ENCODE peak calls at places on chromosomes 16 and 17, in ten cellular contexts. T is fibroblast of lung, R is MM.1S, I is IMR-90, M is hepatocyte, L is neuronal stem cell, A is endothelial cell of umbilical vein, V is PC-9, D is neural progenitor cell, N is GM23338. S is an unnamed sample.

GRCh38 chr17:78925662-78926555 is 722 bp upstream of the TIMP2 start:
- DNase-seq in A (peak; percentile 85), T (peak; percentile 86), R (no peak), N (peak; percentile 61), I (peak; percentile 87), M (peak; percentile 71), L (no peak), D (peak; percentile 45), V (no peak), S (no peak)

GRCh38 chr16:85586360-85587145 is 26.6 kb upstream of the GSE1 start:
- DNase-seq in R (no peak), V (no peak), T (peak; percentile 39), L (no peak), D (no peak), N (no peak), A (no peak), I (peak; percentile 70), M (no peak), S (no peak)

GRCh38 chr16:69890114-69890890 is 60.8 kb upstream of the CLEC18A start:
- DNase-seq in R (no peak), A (peak; percentile 82), V (no peak), N (peak; percentile 77), T (peak; percentile 58), I (peak; percentile 42), D (peak; percentile 64), M (peak; percentile 75), L (peak; percentile 57), S (no peak)

GRCh38 chr16:2966803-2967184 is 2.4 kb upstream of the PAQR4 start:
- DNase-seq in L (no peak), T (no peak), N (peak; percentile 70), R (no peak), D (peak; percentile 29), A (no peak), M (no peak), V (no peak), I (no peak), S (no peak)

GRCh38 chr17:80365983-80366382 is 49.0 kb upstream of the ENDOV start:
- DNase-seq in I (no peak), L (no peak), A (no peak), M (no peak), V (no peak), D (no peak), R (no peak), N (no peak), T (no peak), S (no peak)

GRCh38 chr16:71995038-71995437 is 5.2 kb downstream of the PKD1L3 start:
- DNase-seq in A (no peak), D (peak; percentile 25), L (no peak), R (no peak), V (no peak), M (no peak), N (peak; percentile 15), T (no peak), I (no peak), S (no peak)

GRCh38 chr17:53721101-53721500 is 101.6 kb upstream of the KIF2B start:
- DNase-seq in D (no peak), A (no peak), T (peak; percentile 49), M (no peak), N (no peak), L (no peak), V (no peak), I (peak; percentile 16), R (no peak), S (no peak)

GRCh38 chr17:11880714-11881113 is 116.6 kb downstream of the ZNF18 start:
- DNase-seq in N (no peak), V (no peak), A (no peak), L (no peak), T (no peak), D (peak; percentile 48), R (peak; percentile 22), M (peak; percentile 76), I (no peak), S (peak; percentile 71)

GRCh38 chr16:9546438-9546786 is 455.0 kb downstream of the HAPSTR1 start:
- DNase-seq in N (no peak), L (no peak), V (no peak), R (no peak), T (no peak), I (no peak), D (no peak), A (no peak), M (no peak), S (no peak)

GRCh38 chr17:29645516-29646051 is 22.9 kb upstream of the CORO6 start:
- DNase-seq in I (peak; percentile 82), L (no peak), N (no peak), M (peak; percentile 33), D (no peak), V (no peak), T (peak; percentile 90), A (peak; percentile 46), R (no peak), S (no peak)

GRCh38 chr16:82703156-82703555 is 76.4 kb downstream of the CDH13 start:
- DNase-seq in L (no peak), R (no peak), M (no peak), D (no peak), N (no peak), V (no peak), A (no peak), T (no peak), I (no peak), S (no peak)

GRCh38 chr16:22188267-22188594 is 17.8 kb upstream of the EEF2K start:
- DNase-seq in A (no peak), N (no peak), I (no peak), D (no peak), T (no peak), L (no peak), R (no peak), M (no peak), V (no peak), S (no peak)

GRCh38 chr16:22190169-22191088 is 15.6 kb upstream of the EEF2K start:
- DNase-seq in V (peak; percentile 100), I (peak; percentile 100), A (peak; percentile 100), T (peak; percentile 98), L (peak; percentile 100), N (peak; percentile 99), D (peak; percentile 99), R (peak; percentile 99), M (peak; percentile 100), S (peak; percentile 99)

GRCh38 chr16:22189473-22190168 is 16.5 kb upstream of the EEF2K start:
- DNase-seq in T (peak; percentile 21), L (no peak), I (peak; percentile 16), R (peak; percentile 73), D (no peak), M (peak; percentile 30), N (peak; percentile 59), A (peak; percentile 76), V (no peak), S (no peak)

GRCh38 chr16:22186517-22186916 is 19.6 kb upstream of the EEF2K start:
- DNase-seq in D (peak; percentile 73), M (no peak), V (no peak), R (no peak), N (peak; percentile 85), A (no peak), L (no peak), T (no peak), I (no peak), S (peak; percentile 69)

DNA sequence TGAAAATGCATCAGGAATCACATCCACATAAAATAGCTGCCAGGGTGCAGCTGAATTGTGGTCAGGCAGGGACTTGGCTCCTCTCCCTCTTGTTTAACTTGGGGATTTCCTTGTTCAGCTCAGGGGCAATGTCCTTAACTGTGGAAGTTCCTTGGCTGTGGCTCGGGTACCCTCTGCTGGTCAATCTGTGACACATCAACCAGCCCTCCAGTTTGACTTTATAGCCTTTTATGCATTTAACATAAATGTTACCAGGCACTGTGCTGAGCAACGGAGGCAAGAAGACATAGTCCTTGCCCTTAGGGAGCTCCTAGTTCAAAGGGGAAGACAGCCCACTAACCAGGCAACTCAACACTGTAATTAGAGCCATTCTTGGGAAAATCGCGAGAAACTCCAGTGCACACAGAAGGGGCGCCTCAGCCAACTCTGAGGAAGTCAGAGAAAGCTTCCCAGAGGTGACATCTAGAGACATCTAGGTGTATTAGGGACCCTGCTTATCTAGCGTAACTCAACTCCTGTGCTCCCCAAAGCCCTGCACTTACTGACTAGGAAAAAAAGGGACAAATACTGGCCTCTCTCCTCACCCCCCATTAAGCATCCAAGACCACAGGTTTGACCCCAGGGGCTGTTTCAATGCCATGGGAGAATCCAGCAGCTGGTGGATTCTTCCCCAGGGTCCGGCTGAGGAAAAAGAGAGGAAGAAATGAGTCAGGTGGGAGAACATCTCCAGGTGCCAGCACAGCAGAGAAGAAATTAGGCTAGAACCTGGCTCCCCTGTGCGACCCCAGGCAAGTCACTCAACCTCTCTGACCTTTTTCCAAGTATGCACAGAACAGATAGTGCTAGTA is 17.3 kb upstream of the EEF2K start:
- DNase-seq in L (no peak), D (peak; percentile 87), V (peak; percentile 80), R (peak; percentile 84), M (peak; percentile 90), I (peak; percentile 95), T (peak; percentile 87), N (peak; percentile 87), A (peak; percentile 89), S (peak; percentile 88)
- H2AFZ ChIP-seq in L (no peak overlapping the region), D (no peak overlapping the region), V (no peak overlapping the region), R (no peak overlapping the region), M (no peak overlapping the region), I (peak overlapping the region; percentile 96), T (no peak overlapping the region), N (no peak overlapping the region), A (peak overlapping the region; percentile 16), S (no peak overlapping the region)

GRCh38 chr17:74452841-74453661 is 13.4 kb upstream of the CD300A start:
- DNase-seq in I (no peak), N (no peak), V (no peak), A (no peak), R (no peak), M (peak; percentile 40), D (peak; percentile 72), L (no peak), T (no peak), S (no peak)
- H3K27ac ChIP-seq in I (no peak overlapping the region), N (no peak overlapping the region), V (no peak overlapping the region), A (no peak overlapping the region), R (no peak overlapping the region), M (peak overlapping the region; percentile 44), D (no peak overlapping the region), L (no peak overlapping the region), T (no peak overlapping the region), S (no peak overlapping the region)

DNA sequence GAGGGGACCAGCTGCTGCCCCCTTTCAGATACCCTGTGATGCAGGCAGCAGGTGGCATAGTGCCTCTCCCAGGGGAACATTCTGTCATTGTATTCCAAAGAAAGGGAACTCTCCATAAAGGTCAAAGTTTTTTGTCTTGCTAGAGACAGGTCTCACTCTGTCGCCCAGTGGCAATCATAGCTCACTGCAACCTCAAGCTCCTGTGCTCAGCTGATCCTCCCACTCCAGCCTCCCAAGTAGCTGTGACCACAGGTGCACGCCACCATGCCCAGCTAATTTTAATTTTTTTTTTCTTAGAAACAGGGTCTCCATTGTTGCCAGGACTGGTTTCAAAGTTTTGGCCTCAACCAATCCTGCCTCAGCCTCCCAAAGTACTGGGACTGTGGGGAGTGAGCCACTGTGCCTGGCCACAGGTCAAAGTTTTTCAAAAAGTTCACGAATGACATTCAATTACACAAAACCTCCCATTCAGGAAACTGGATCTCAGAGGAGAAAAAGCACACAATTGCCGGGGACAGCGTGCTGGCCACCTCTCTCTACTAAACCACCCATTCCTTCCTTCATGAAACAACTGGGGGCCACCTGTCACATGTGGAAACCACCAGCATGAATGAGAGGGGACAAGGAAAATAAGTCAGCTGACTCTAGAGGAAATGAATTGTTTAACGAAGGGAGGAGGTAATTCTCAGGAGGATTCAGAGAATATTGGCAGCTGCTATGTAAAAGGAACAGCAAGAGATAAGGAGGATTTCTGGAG is 80.0 kb downstream of the MARCHF10 start:
- DNase-seq in A (peak; percentile 11), V (no peak), I (no peak), L (no peak), M (no peak), D (no peak), N (peak; percentile 44), R (no peak), T (no peak), S (no peak)
- H3K4me2 ChIP-seq in A (no peak overlapping the region), V (no peak overlapping the region), I (no peak overlapping the region), L (no peak overlapping the region), M (no peak overlapping the region), D (no peak overlapping the region), N (no peak overlapping the region), R (no peak overlapping the region), T (no peak overlapping the region), S (no peak overlapping the region)

GRCh38 chr17:3740611-3741073 is 16.9 kb downstream of the HASPIN start:
- DNase-seq in N (no peak), R (no peak), V (no peak), A (no peak), T (no peak), D (no peak), I (no peak), L (no peak), M (no peak), S (no peak)
- H2AFZ ChIP-seq in N (peak overlapping the region; percentile 23), R (no peak overlapping the region), V (no peak overlapping the region), A (no peak overlapping the region), T (no peak overlapping the region), D (no peak overlapping the region), I (no peak overlapping the region), L (no peak overlapping the region), M (no peak overlapping the region), S (no peak overlapping the region)

S was measured in Karpas-422.